ENCODE peak calls at places on chromosome 17, in seven cellular contexts. E is foreskin fibroblast, A is endothelial cell, C is bronchial epithelial cell, L is MM.1S, J is heart right ventricle, K is osteoblast. P is an unnamed sample.

GRCh38 chr17:39662551-39663339 is 2.4 kb upstream of the TCAP start:
- DNase-seq in K (peak; percentile 68), J (peak; percentile 44), E (no peak), A (no peak), C (no peak), L (no peak), P (no peak)

GRCh38 chr17:49707246-49707607 is 537 bp downstream of the SLC35B1 start:
- DNase-seq in K (no peak), J (no peak), L (peak; percentile 27), E (no peak), A (no peak), C (no peak), P (no peak)

GRCh38 chr17:34909040-34909439 is 52.2 kb downstream of the CCT6B start:
- DNase-seq in C (no peak), J (no peak), K (no peak), E (no peak), A (no peak), L (no peak), P (no peak)

GRCh38 chr17:43085489-43085888 is 39.7 kb downstream of the BRCA1 start:
- DNase-seq in L (no peak), K (no peak), A (no peak), E (peak; percentile 48), J (no peak), C (no peak), P (no peak)

GRCh38 chr17:80762076-80762475 is 217.4 kb downstream of the RPTOR start:
- DNase-seq in K (peak; percentile 55), J (no peak), L (no peak), C (no peak), E (no peak), A (no peak), P (no peak)

GRCh38 chr17:43405861-43406260 is 7.1 kb downstream of the ARL4D start:
- DNase-seq in J (no peak), L (no peak), K (no peak), A (no peak), E (no peak), C (no peak), P (no peak)

GRCh38 chr17:48892940-48893645 is 506 bp downstream of the ATP5MC1 start:
- DNase-seq in J (no peak), E (no peak), C (no peak), K (peak; percentile 49), A (no peak), L (no peak), P (no peak)

GRCh38 chr17:7580631-7581554 is 1.5 kb downstream of the CD68 start:
- DNase-seq in C (peak; percentile 57), E (peak; percentile 24), J (no peak), L (no peak), A (no peak), K (peak; percentile 67), P (no peak)

GRCh38 chr17:82235775-82236141 is 6.9 kb downstream of the SLC16A3 start:
- DNase-seq in K (no peak), C (peak; percentile 29), E (no peak), J (peak; percentile 18), A (no peak), L (no peak), P (no peak)

GRCh38 chr17:43341705-43342600 is 56.8 kb upstream of the ARL4D start:
- DNase-seq in C (peak; percentile 50), A (no peak), J (no peak), L (no peak), K (peak; percentile 73), E (peak; percentile 76), P (no peak)

GRCh38 chr17:37066322-37066905 is 117.7 kb downstream of the AATF start:
- DNase-seq in J (no peak), C (no peak), K (no peak), A (no peak), E (no peak), L (no peak), P (no peak)

GRCh38 chr17:49315974-49316570 is 46.0 kb downstream of the ZNF652 start:
- DNase-seq in E (peak; percentile 56), J (no peak), K (no peak), A (no peak), L (no peak), C (no peak), P (no peak)

GRCh38 chr17:31467502-31468256 is 76.2 kb downstream of the RAB11FIP4 start:
- DNase-seq in A (no peak), L (no peak), J (peak; percentile 44), C (no peak), K (peak; percentile 42), E (no peak), P (no peak)

GRCh38 chr17:65956814-65957213 is 235.1 kb downstream of the CEP112 start:
- DNase-seq in C (peak; percentile 77), E (peak; percentile 28), K (no peak), A (no peak), J (no peak), L (no peak), P (no peak)

GRCh38 chr17:67421869-67422273 is 44.8 kb downstream of the PITPNC1 start:
- DNase-seq in A (no peak), L (no peak), E (peak; percentile 94), C (peak; percentile 100), K (peak; percentile 88), J (no peak), P (no peak)

GRCh38 chr17:2598166-2598565 is 4.7 kb downstream of the PAFAH1B1 start:
- DNase-seq in L (no peak), J (no peak), C (peak; percentile 39), K (no peak), A (no peak), E (peak; percentile 73), P (no peak)

GRCh38 chr17:78111012-78111726 is 17.4 kb downstream of the TMC6 start:
- DNase-seq in J (no peak), C (no peak), E (no peak), K (peak; percentile 77), A (no peak), L (no peak), P (no peak)

DNA sequence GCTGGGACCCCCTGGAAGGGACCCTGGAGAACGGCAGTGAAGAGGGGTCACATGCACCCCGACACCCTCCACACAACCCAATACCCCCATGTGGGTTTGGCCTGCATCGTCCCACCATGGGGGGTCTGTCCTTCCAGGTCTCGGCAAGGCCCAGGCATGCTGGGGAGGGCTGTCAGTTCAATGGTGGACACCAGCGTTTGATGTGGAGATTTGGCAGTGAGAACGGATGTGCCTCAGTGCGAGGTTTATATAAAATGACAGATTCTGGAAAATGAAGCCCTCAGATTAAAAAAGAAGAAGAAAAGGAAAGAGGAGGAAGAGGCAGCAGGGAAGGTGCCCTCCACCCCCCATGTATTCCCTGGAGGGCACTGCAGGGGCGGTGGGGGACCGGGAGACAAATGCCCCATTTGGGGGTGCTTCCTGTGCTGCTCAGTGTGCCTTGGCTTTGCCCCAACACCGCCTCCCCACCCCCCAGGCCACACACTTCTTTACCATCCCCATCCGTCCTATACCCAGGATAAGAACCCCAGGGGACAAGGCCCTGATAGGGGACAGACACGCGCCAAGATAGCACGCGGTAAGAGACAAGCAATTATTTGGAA is 21.1 kb downstream of the RBFOX3 start:
- DNase-seq in J (no peak), K (peak; percentile 68), C (no peak), L (no peak), E (no peak), A (no peak), P (no peak)
- TF ChIP-seq CTCF in J (no peak), K (no peak), C (no peak), L (no peak), E (no peak), A (no peak), P (no peak)

DNA sequence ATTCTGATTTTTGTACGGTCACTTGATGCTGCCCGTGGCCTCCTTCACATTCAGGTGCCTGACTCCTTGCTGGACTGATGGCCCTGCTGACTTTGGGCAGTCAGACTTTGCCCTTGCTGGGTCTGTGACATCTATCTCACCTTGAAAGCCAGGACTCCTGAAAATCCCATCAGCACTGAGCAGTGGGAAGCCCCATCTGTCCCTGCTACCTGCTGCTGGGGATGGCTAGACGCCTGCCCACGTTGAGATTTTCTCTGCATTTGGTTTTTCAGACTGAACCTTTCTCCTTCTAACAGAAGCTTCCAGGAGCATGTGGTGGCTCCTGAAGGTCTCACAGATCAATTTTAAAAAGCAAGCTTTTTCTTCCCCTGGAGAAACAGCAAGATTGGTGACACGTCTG is 10.2 kb upstream of the ZNF18 start:
- DNase-seq in C (no peak), J (no peak), E (no peak), L (no peak), A (no peak), K (no peak), P (no peak)
- TF ChIP-seq CTCF in C (no peak), J (no peak), E (no peak), L (no peak), A (no peak), K (no peak), P (no peak)

GRCh38 chr17:58969156-58969555 is 137.5 kb downstream of the TRIM37 start:
- DNase-seq in A (no peak), E (no peak), L (no peak), K (no peak), J (no peak), C (peak; percentile 12), P (no peak)

GRCh38 chr17:58966208-58966607 is 140.5 kb downstream of the TRIM37 start:
- DNase-seq in J (no peak), C (no peak), A (no peak), E (no peak), K (no peak), L (no peak), P (no peak)

GRCh38 chr17:58969612-58970011 is 137.1 kb downstream of the TRIM37 start:
- DNase-seq in L (no peak), A (no peak), C (no peak), E (no peak), K (no peak), J (no peak), P (no peak)

GRCh38 chr17:58970966-58971575 is 135.6 kb downstream of the TRIM37 start:
- DNase-seq in L (no peak), E (peak; percentile 66), K (peak; percentile 66), C (peak; percentile 7), J (no peak), A (no peak), P (no peak)

GRCh38 chr17:58968662-58969061 is 138.0 kb downstream of the TRIM37 start:
- DNase-seq in A (no peak), K (no peak), E (no peak), J (no peak), L (no peak), C (no peak), P (no peak)
- TF ChIP-seq CTCF in A (no peak), K (no peak), E (no peak), J (no peak), L (no peak), C (no peak), P (no peak)

GRCh38 chr17:60639019-60639330 is 38.7 kb upstream of the BCAS3 start:
- DNase-seq in L (no peak), E (no peak), J (no peak), A (no peak), K (no peak), C (no peak), P (no peak)

GRCh38 chr17:60640503-60640902 is 37.1 kb upstream of the BCAS3 start:
- DNase-seq in E (peak; percentile 42), K (no peak), L (no peak), A (no peak), J (no peak), C (peak; percentile 13), P (no peak)

GRCh38 chr17:60637683-60638082 is 37.7 kb downstream of the PPM1D start:
- DNase-seq in K (no peak), E (no peak), A (no peak), C (no peak), L (no peak), J (no peak), P (no peak)

GRCh38 chr17:60641126-60641525 is 36.5 kb upstream of the BCAS3 start:
- DNase-seq in E (peak; percentile 68), L (no peak), C (no peak), J (no peak), A (no peak), K (no peak), P (no peak)

GRCh38 chr17:60641810-60642220 is 35.8 kb upstream of the BCAS3 start:
- DNase-seq in J (no peak), A (peak; percentile 65), K (peak; percentile 85), L (peak; percentile 65), C (peak; percentile 72), E (peak; percentile 84), P (no peak)
- TF ChIP-seq CTCF in J (peak; percentile 50), A (peak; percentile 26), K (peak; percentile 65), L (peak; percentile 67), C (peak; percentile 55), E (peak; percentile 37), P (no peak)

P was measured in natural killer cell.